ENCODE peak calls at places on chromosomes 1 and 21, in seven cellular contexts. S is nephron progenitor cell; G is ovary; Y is AG09309; I is choroid plexus epithelial cell; X is stimulated activated CD4-positive, alpha-beta T cell treated with anti-CD3 and anti-CD28 coated beads, Interleukin-4, amount 100 ng/mL, for 24 hours; E is NCI-H1694 treated with DMSO at 0.1 percent for 48 hours. A is an unnamed sample.

GRCh38 chr1:167401260-167401873 is 117.0 kb downstream of the CD247 start:
- DNase-seq in Y (no peak), E (peak), G (peak), X (peak), I (peak), S (peak), A (peak)

GRCh38 chr1:27306892-27307850 is 14.8 kb upstream of the TMEM222 start:
- DNase-seq in E (no peak), Y (no peak), X (no peak), G (no peak), I (peak), S (peak), A (no peak)

GRCh38 chr21:32096411-32096810 is 182.4 kb downstream of the MIS18A start:
- DNase-seq in S (peak), E (peak), X (no peak), I (no peak), Y (no peak), G (no peak), A (peak)

GRCh38 chr1:7420098-7420445 is 351.0 kb upstream of the VAMP3 start:
- DNase-seq in X (no peak), S (no peak), Y (no peak), I (no peak), G (peak), E (no peak), A (no peak)

GRCh38 chr1:33332881-33333280 is 12.0 kb upstream of the A3GALT2 start:
- DNase-seq in X (no peak), S (no peak), G (no peak), Y (no peak), I (no peak), E (no peak), A (no peak)

GRCh38 chr1:46285730-46286477 is 17.5 kb downstream of the LRRC41 start:
- DNase-seq in Y (no peak), I (no peak), E (peak), G (no peak), S (no peak), X (peak), A (peak)

GRCh38 chr1:223846668-223847007 is 891 bp upstream of the TP53BP2 start:
- DNase-seq in Y (no peak), G (peak), I (no peak), X (no peak), E (peak), S (no peak), A (peak)

GRCh38 chr1:246155923-246156322 is 351.2 kb downstream of the SMYD3 start:
- DNase-seq in G (no peak), E (no peak), Y (peak), I (peak), X (no peak), S (no peak), A (no peak)

GRCh38 chr1:214917081-214917635 is 165.4 kb upstream of the KCNK2 start:
- DNase-seq in G (no peak), E (no peak), I (no peak), X (no peak), Y (no peak), S (no peak), A (no peak)

A was measured in DND-41.